ENCODE peak calls at places on chromosome 1, in six cellular contexts. One of them, this sample, is unnamed.

GRCh38 chr1:62358974-62359373 is 39.7 kb upstream of the KANK4 start:
- DNase-seq in ovary: no peak
- DNase-seq in CD4-positive, alpha-beta T cell: no peak
- DNase-seq in foreskin fibroblast: no peak
- DNase-seq in AG04449: no peak
- DNase-seq in pancreas: no peak
- DNase-seq in this sample: no peak

GRCh38 chr1:84683508-84683907 is 6.8 kb downstream of the SSX2IP start:
- DNase-seq in ovary: no peak
- DNase-seq in CD4-positive, alpha-beta T cell: no peak
- DNase-seq in foreskin fibroblast: no peak
- DNase-seq in AG04449: no peak
- DNase-seq in pancreas: no peak
- DNase-seq in this sample: no peak

GRCh38 chr1:27074175-27074780 is 61.6 kb upstream of the TENT5B start:
- DNase-seq in ovary: no peak
- DNase-seq in CD4-positive, alpha-beta T cell: no peak
- DNase-seq in foreskin fibroblast: peak; percentile 50
- DNase-seq in AG04449: no peak
- DNase-seq in pancreas: no peak
- DNase-seq in this sample: no peak

GRCh38 chr1:213065800-213066199 is 14.8 kb downstream of the RPS6KC1 start:
- DNase-seq in ovary: no peak
- DNase-seq in CD4-positive, alpha-beta T cell: no peak
- DNase-seq in foreskin fibroblast: no peak
- DNase-seq in AG04449: no peak
- DNase-seq in pancreas: no peak
- DNase-seq in this sample: no peak

GRCh38 chr1:202781180-202781579 is 27.0 kb downstream of the KDM5B start:
- DNase-seq in ovary: no peak
- DNase-seq in CD4-positive, alpha-beta T cell: no peak
- DNase-seq in foreskin fibroblast: no peak
- DNase-seq in AG04449: no peak
- DNase-seq in pancreas: no peak
- DNase-seq in this sample: no peak

GRCh38 chr1:175152006-175152652 is 40.4 kb downstream of the KIAA0040 start:
- DNase-seq in ovary: peak; percentile 61
- DNase-seq in CD4-positive, alpha-beta T cell: peak; percentile 76
- DNase-seq in foreskin fibroblast: peak; percentile 66
- DNase-seq in AG04449: no peak
- DNase-seq in pancreas: no peak
- DNase-seq in this sample: peak; percentile 41

GRCh38 chr1:39105841-39106765 is 80.0 kb downstream of the NDUFS5 start:
- DNase-seq in ovary: peak; percentile 68
- DNase-seq in CD4-positive, alpha-beta T cell: peak; percentile 37
- DNase-seq in foreskin fibroblast: peak; percentile 67
- DNase-seq in AG04449: no peak
- DNase-seq in pancreas: peak; percentile 88
- DNase-seq in this sample: no peak

GRCh38 chr1:209723761-209724693 is 19.4 kb downstream of the HSD11B1 start:
- DNase-seq in ovary: no peak
- DNase-seq in CD4-positive, alpha-beta T cell: no peak
- DNase-seq in foreskin fibroblast: no peak
- DNase-seq in AG04449: no peak
- DNase-seq in pancreas: no peak
- DNase-seq in this sample: no peak

GRCh38 chr1:197663178-197663953 is 111.9 kb downstream of the DENND1B start:
- DNase-seq in ovary: no peak
- DNase-seq in CD4-positive, alpha-beta T cell: no peak
- DNase-seq in foreskin fibroblast: no peak
- DNase-seq in AG04449: no peak
- DNase-seq in pancreas: no peak
- DNase-seq in this sample: no peak

GRCh38 chr1:25581764-25582163 is 34.8 kb upstream of the MAN1C1 start:
- DNase-seq in ovary: no peak
- DNase-seq in CD4-positive, alpha-beta T cell: no peak
- DNase-seq in foreskin fibroblast: no peak
- DNase-seq in AG04449: no peak
- DNase-seq in pancreas: peak; percentile 41
- DNase-seq in this sample: no peak

GRCh38 chr1:167239257-167239656 is 18.6 kb downstream of the POU2F1 start:
- DNase-seq in ovary: no peak
- DNase-seq in CD4-positive, alpha-beta T cell: no peak
- DNase-seq in foreskin fibroblast: no peak
- DNase-seq in AG04449: no peak
- DNase-seq in pancreas: no peak
- DNase-seq in this sample: no peak

GRCh38 chr1:56169856-56170255 is 409.5 kb downstream of the PLPP3 start:
- DNase-seq in ovary: no peak
- DNase-seq in CD4-positive, alpha-beta T cell: no peak
- DNase-seq in foreskin fibroblast: peak; percentile 61
- DNase-seq in AG04449: no peak
- DNase-seq in pancreas: no peak
- DNase-seq in this sample: no peak

GRCh38 chr1:11590395-11590794 is 63.8 kb downstream of the FBXO2 start:
- DNase-seq in ovary: no peak
- DNase-seq in CD4-positive, alpha-beta T cell: no peak
- DNase-seq in foreskin fibroblast: no peak
- DNase-seq in AG04449: no peak
- DNase-seq in pancreas: no peak
- DNase-seq in this sample: no peak

GRCh38 chr1:48858200-48858599 is 81.5 kb upstream of the BEND5 start:
- DNase-seq in ovary: no peak
- DNase-seq in CD4-positive, alpha-beta T cell: no peak
- DNase-seq in foreskin fibroblast: peak; percentile 70
- DNase-seq in AG04449: no peak
- DNase-seq in pancreas: no peak
- DNase-seq in this sample: no peak

GRCh38 chr1:59947047-59947938 is 20.7 kb upstream of the CYP2J2 start:
- DNase-seq in ovary: peak; percentile 14
- DNase-seq in CD4-positive, alpha-beta T cell: peak; percentile 41
- DNase-seq in foreskin fibroblast: peak; percentile 83
- DNase-seq in AG04449: peak; percentile 9
- DNase-seq in pancreas: no peak
- DNase-seq in this sample: no peak

GRCh38 chr1:10909697-10910489 is 102.6 kb upstream of the TARDBP start:
- DNase-seq in ovary: no peak
- DNase-seq in CD4-positive, alpha-beta T cell: peak; percentile 80
- DNase-seq in foreskin fibroblast: no peak
- DNase-seq in AG04449: no peak
- DNase-seq in pancreas: peak; percentile 72
- DNase-seq in this sample: no peak

GRCh38 chr1:109034382-109034781 is 7.5 kb downstream of the WDR47 start:
- DNase-seq in ovary: no peak
- DNase-seq in CD4-positive, alpha-beta T cell: no peak
- DNase-seq in foreskin fibroblast: no peak
- DNase-seq in AG04449: no peak
- DNase-seq in pancreas: no peak
- DNase-seq in this sample: no peak

GRCh38 chr1:181386340-181386739 is 97.0 kb upstream of the CACNA1E start:
- DNase-seq in ovary: no peak
- DNase-seq in CD4-positive, alpha-beta T cell: no peak
- DNase-seq in foreskin fibroblast: no peak
- DNase-seq in AG04449: no peak
- DNase-seq in pancreas: no peak
- DNase-seq in this sample: no peak

GRCh38 chr1:173420330-173420806 is 56.8 kb upstream of the PRDX6 start:
- DNase-seq in ovary: peak; percentile 49
- DNase-seq in CD4-positive, alpha-beta T cell: peak; percentile 42
- DNase-seq in foreskin fibroblast: peak; percentile 91
- DNase-seq in AG04449: peak; percentile 28
- DNase-seq in pancreas: peak; percentile 56
- DNase-seq in this sample: no peak

GRCh38 chr1:39926820-39927219 is 25.1 kb upstream of the MYCL start:
- DNase-seq in ovary: no peak
- DNase-seq in CD4-positive, alpha-beta T cell: no peak
- DNase-seq in foreskin fibroblast: no peak
- DNase-seq in AG04449: no peak
- DNase-seq in pancreas: no peak
- DNase-seq in this sample: no peak

GRCh38 chr1:230050973-230051735 is 15.9 kb upstream of the GALNT2 start:
- DNase-seq in ovary: no peak
- DNase-seq in CD4-positive, alpha-beta T cell: no peak
- DNase-seq in foreskin fibroblast: no peak
- DNase-seq in AG04449: no peak
- DNase-seq in pancreas: no peak
- DNase-seq in this sample: no peak

GRCh38 chr1:100703052-100703451 is 16.5 kb upstream of the VCAM1 start:
- DNase-seq in ovary: no peak
- DNase-seq in CD4-positive, alpha-beta T cell: no peak
- DNase-seq in foreskin fibroblast: no peak
- DNase-seq in AG04449: no peak
- DNase-seq in pancreas: no peak
- DNase-seq in this sample: no peak

GRCh38 chr1:63319069-63320023 is 3.0 kb upstream of the FOXD3 start:
- DNase-seq in ovary: no peak
- DNase-seq in CD4-positive, alpha-beta T cell: no peak
- DNase-seq in foreskin fibroblast: peak; percentile 8
- DNase-seq in AG04449: no peak
- DNase-seq in pancreas: peak; percentile 50
- DNase-seq in this sample: no peak

GRCh38 chr1:23521588-23521987 is 9.4 kb downstream of the E2F2 start:
- DNase-seq in ovary: no peak
- DNase-seq in CD4-positive, alpha-beta T cell: no peak
- DNase-seq in foreskin fibroblast: no peak
- DNase-seq in AG04449: no peak
- DNase-seq in pancreas: no peak
- DNase-seq in this sample: no peak

GRCh38 chr1:75614455-75615379 is 3.8 kb upstream of the SLC44A5 start:
- DNase-seq in ovary: peak; percentile 42
- DNase-seq in CD4-positive, alpha-beta T cell: peak; percentile 35
- DNase-seq in foreskin fibroblast: peak; percentile 54
- DNase-seq in AG04449: no peak
- DNase-seq in pancreas: peak; percentile 89
- DNase-seq in this sample: no peak

GRCh38 chr1:6424000-6424565 is 493 bp upstream of the ESPN start:
- DNase-seq in ovary: no peak
- DNase-seq in CD4-positive, alpha-beta T cell: no peak
- DNase-seq in foreskin fibroblast: peak; percentile 21
- DNase-seq in AG04449: no peak
- DNase-seq in pancreas: peak; percentile 66
- DNase-seq in this sample: no peak

GRCh38 chr1:47189844-47190562 is at the start of gene PDZK1IP1:
- DNase-seq in ovary: peak; percentile 33
- DNase-seq in CD4-positive, alpha-beta T cell: no peak
- DNase-seq in foreskin fibroblast: peak; percentile 42
- DNase-seq in AG04449: no peak
- DNase-seq in pancreas: peak; percentile 92
- DNase-seq in this sample: peak; percentile 91

GRCh38 chr1:198494139-198494538 is 46.3 kb downstream of the ATP6V1G3 start:
- DNase-seq in ovary: no peak
- DNase-seq in CD4-positive, alpha-beta T cell: no peak
- DNase-seq in foreskin fibroblast: no peak
- DNase-seq in AG04449: no peak
- DNase-seq in pancreas: peak; percentile 44
- DNase-seq in this sample: no peak

GRCh38 chr1:94773931-94774422 is 46.2 kb upstream of the SLC44A3 start:
- DNase-seq in ovary: no peak
- DNase-seq in CD4-positive, alpha-beta T cell: no peak
- DNase-seq in foreskin fibroblast: peak; percentile 47
- DNase-seq in AG04449: no peak
- DNase-seq in pancreas: peak; percentile 78
- DNase-seq in this sample: no peak

GRCh38 chr1:50427818-50428779 is 4.9 kb upstream of the DMRTA2 start:
- DNase-seq in ovary: no peak
- DNase-seq in CD4-positive, alpha-beta T cell: no peak
- DNase-seq in foreskin fibroblast: no peak
- DNase-seq in AG04449: no peak
- DNase-seq in pancreas: no peak
- DNase-seq in this sample: no peak

GRCh38 chr1:50426108-50426700 is 3.0 kb upstream of the DMRTA2 start:
- DNase-seq in ovary: no peak
- DNase-seq in CD4-positive, alpha-beta T cell: no peak
- DNase-seq in foreskin fibroblast: no peak
- DNase-seq in AG04449: no peak
- DNase-seq in pancreas: no peak
- DNase-seq in this sample: no peak

GRCh38 chr1:50425376-50426107 is 2.3 kb upstream of the DMRTA2 start:
- DNase-seq in ovary: no peak
- DNase-seq in CD4-positive, alpha-beta T cell: no peak
- DNase-seq in foreskin fibroblast: peak; percentile 32
- DNase-seq in AG04449: no peak
- DNase-seq in pancreas: no peak
- DNase-seq in this sample: no peak

GRCh38 chr1:50426702-50427085 is 3.5 kb upstream of the DMRTA2 start:
- DNase-seq in ovary: no peak
- DNase-seq in CD4-positive, alpha-beta T cell: no peak
- DNase-seq in foreskin fibroblast: no peak
- DNase-seq in AG04449: no peak
- DNase-seq in pancreas: no peak
- DNase-seq in this sample: no peak

GRCh38 chr1:50427086-50427817 is 4.0 kb upstream of the DMRTA2 start:
- DNase-seq in ovary: no peak
- DNase-seq in CD4-positive, alpha-beta T cell: no peak
- DNase-seq in foreskin fibroblast: no peak
- DNase-seq in AG04449: no peak
- DNase-seq in pancreas: no peak
- DNase-seq in this sample: no peak
- TF ChIP-seq CTCF in ovary: no peak
- TF ChIP-seq CTCF in CD4-positive, alpha-beta T cell: no peak
- TF ChIP-seq CTCF in foreskin fibroblast: no peak
- TF ChIP-seq CTCF in AG04449: no peak
- TF ChIP-seq CTCF in pancreas: no peak
- TF ChIP-seq CTCF in this sample: no peak

GRCh38 chr1:9827558-9828185 is 3.9 kb upstream of the CLSTN1 start:
- DNase-seq in ovary: no peak
- DNase-seq in CD4-positive, alpha-beta T cell: no peak
- DNase-seq in foreskin fibroblast: no peak
- DNase-seq in AG04449: no peak
- DNase-seq in pancreas: no peak
- DNase-seq in this sample: no peak
- TF ChIP-seq CTCF in ovary: no peak
- TF ChIP-seq CTCF in CD4-positive, alpha-beta T cell: no peak
- TF ChIP-seq CTCF in foreskin fibroblast: peak; percentile 39
- TF ChIP-seq CTCF in AG04449: peak; percentile 30
- TF ChIP-seq CTCF in pancreas: no peak
- TF ChIP-seq CTCF in this sample: no peak

GRCh38 chr1:157773723-157774350 is 3.1 kb downstream of the FCRL2 start:
- DNase-seq in ovary: no peak
- DNase-seq in CD4-positive, alpha-beta T cell: no peak
- DNase-seq in foreskin fibroblast: no peak
- DNase-seq in AG04449: no peak
- DNase-seq in pancreas: no peak
- DNase-seq in this sample: no peak
- TF ChIP-seq CTCF in ovary: no peak
- TF ChIP-seq CTCF in CD4-positive, alpha-beta T cell: no peak
- TF ChIP-seq CTCF in foreskin fibroblast: no peak
- TF ChIP-seq CTCF in AG04449: no peak
- TF ChIP-seq CTCF in pancreas: no peak
- TF ChIP-seq CTCF in this sample: no peak

DNA sequence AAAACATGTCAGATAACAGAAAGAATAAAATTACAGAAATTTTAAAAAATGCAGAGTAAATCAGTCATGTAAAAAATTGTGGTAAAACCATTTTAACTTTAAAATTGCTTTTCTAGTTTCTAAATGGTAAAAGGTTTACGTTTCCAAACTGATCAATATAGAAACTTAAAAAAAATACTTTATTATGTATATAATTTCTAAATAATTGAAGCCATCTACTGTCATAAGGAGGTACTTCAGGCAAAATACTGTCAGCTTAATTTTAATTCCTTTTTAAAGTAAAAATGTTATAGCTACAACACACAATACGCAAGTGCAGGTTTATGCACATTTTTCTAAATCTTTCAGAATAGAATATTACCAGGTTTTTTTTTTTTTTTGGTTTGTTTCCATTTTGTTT is 159.9 kb downstream of the HFM1 start:
- DNase-seq in ovary: no peak
- DNase-seq in CD4-positive, alpha-beta T cell: no peak
- DNase-seq in foreskin fibroblast: peak; percentile 1
- DNase-seq in AG04449: no peak
- DNase-seq in pancreas: no peak
- DNase-seq in this sample: no peak
- TF ChIP-seq CTCF in ovary: no peak
- TF ChIP-seq CTCF in CD4-positive, alpha-beta T cell: no peak
- TF ChIP-seq CTCF in foreskin fibroblast: no peak
- TF ChIP-seq CTCF in AG04449: no peak
- TF ChIP-seq CTCF in pancreas: no peak
- TF ChIP-seq CTCF in this sample: no peak